ENCODE peak calls at places on chromosomes 13 and 19, in nine cellular contexts. E is nephron progenitor cell, S is WTC11, C is colonic mucosa, V is endodermal cell, A is anterior cingulate cortex, G is NCI-H2081 treated with DMSO at 0.1 percent for 48 hours, Y is hypothalamus, W is pancreas. F is an unnamed sample.
A peak's percentile ranks its signal among the peaks of the same experiment; 100 is the strongest.

GRCh38 chr19:6070179-6071102 is 39.9 kb downstream of the RFX2 start:
- DNase-seq in E (no peak), S (no peak), C (peak; percentile 10), V (no peak), A (no peak), G (no peak), Y (no peak), W (no peak), F (no peak)

GRCh38 chr13:26442541-26442940 is 114.9 kb upstream of the WASF3 start:
- DNase-seq in E (no peak), S (no peak), C (no peak), V (no peak), A (no peak), G (no peak), Y (no peak), W (no peak), F (no peak)

GRCh38 chr19:40398417-40399056 is 8.6 kb upstream of the HIPK4 start:
- DNase-seq in E (peak; percentile 56), S (peak; percentile 92), C (peak; percentile 78), V (peak; percentile 96), A (no peak), G (no peak), Y (no peak), W (no peak), F (no peak)

GRCh38 chr13:72293206-72293605 is 426.2 kb upstream of the DACH1 start:
- DNase-seq in E (no peak), S (no peak), C (no peak), V (no peak), A (no peak), G (no peak), Y (no peak), W (no peak), F (peak; percentile 36)

GRCh38 chr19:33080761-33081681 is at the start of gene GPATCH1:
- DNase-seq in E (peak; percentile 95), S (peak; percentile 95), C (peak; percentile 95), V (peak; percentile 98), A (peak; percentile 86), G (peak; percentile 32), Y (peak; percentile 87), W (peak; percentile 93), F (peak; percentile 82)

GRCh38 chr19:44694184-44694579 is 4.8 kb upstream of the CEACAM16 start:
- DNase-seq in E (no peak), S (no peak), C (no peak), V (peak; percentile 77), A (no peak), G (no peak), Y (no peak), W (no peak), F (no peak)

GRCh38 chr19:36113895-36114762 is 546 bp downstream of the POLR2I start:
- DNase-seq in E (peak; percentile 24), S (peak; percentile 51), C (no peak), V (peak; percentile 82), A (no peak), G (no peak), Y (peak; percentile 54), W (no peak), F (peak; percentile 25)

GRCh38 chr19:43636121-43636683 is 3.4 kb downstream of the CADM4 start:
- DNase-seq in E (no peak), S (peak; percentile 62), C (no peak), V (peak; percentile 79), A (peak; percentile 25), G (no peak), Y (peak; percentile 50), W (no peak), F (no peak)

GRCh38 chr19:34366670-34367423 is 1.9 kb downstream of the GPI start:
- DNase-seq in E (no peak), S (no peak), C (peak; percentile 30), V (no peak), A (no peak), G (no peak), Y (no peak), W (no peak), F (no peak)

GRCh38 chr19:2118438-2118837 is 21.7 kb downstream of the IZUMO4 start:
- DNase-seq in E (no peak), S (no peak), C (no peak), V (no peak), A (no peak), G (no peak), Y (no peak), W (no peak), F (no peak)

GRCh38 chr13:21232196-21232595 is 55.7 kb downstream of the MRPL57 start:
- DNase-seq in E (no peak), S (no peak), C (no peak), V (no peak), A (no peak), G (no peak), Y (no peak), W (no peak), F (no peak)

GRCh38 chr13:23707674-23708073 is 137.5 kb downstream of the TNFRSF19 start:
- DNase-seq in E (no peak), S (no peak), C (no peak), V (no peak), A (no peak), G (no peak), Y (no peak), W (no peak), F (peak; percentile 57)

GRCh38 chr13:60663788-60664187 is 266.8 kb downstream of the TDRD3 start:
- DNase-seq in E (no peak), S (no peak), C (no peak), V (no peak), A (no peak), G (no peak), Y (no peak), W (no peak), F (no peak)

GRCh38 chr19:11418518-11419506 is at the start of gene RGL3:
- DNase-seq in E (peak; percentile 73), S (peak; percentile 93), C (peak; percentile 50), V (peak; percentile 95), A (no peak), G (peak; percentile 3), Y (peak; percentile 11), W (peak; percentile 86), F (peak; percentile 33)

GRCh38 chr19:5339950-5340636 is 519 bp downstream of the PTPRS start:
- DNase-seq in E (peak; percentile 65), S (peak; percentile 29), C (no peak), V (peak; percentile 85), A (peak; percentile 55), G (no peak), Y (peak; percentile 29), W (no peak), F (peak; percentile 30)

F was measured in PC-3.